ENCODE peak calls at places on chromosome 19, in five cellular contexts. P is HepG2, W is K562, V is H1, O is A549. F is an unnamed sample.

GRCh38 chr19:8242212-8242821 is 33.1 kb downstream of the CERS4 start:
- DNase-seq in P (no peak), W (no peak), V (no peak), O (no peak), F (no peak)

GRCh38 chr19:17475541-17476115 is 5.3 kb downstream of the SLC27A1 start:
- DNase-seq in P (peak), W (no peak), V (no peak), O (no peak), F (no peak)

GRCh38 chr19:44684892-44685847 is 13.8 kb upstream of the CEACAM16 start:
- DNase-seq in P (peak), W (peak), V (no peak), O (peak), F (no peak)

GRCh38 chr19:29610213-29610573 is 4.1 kb downstream of the POP4 start:
- DNase-seq in P (no peak), W (no peak), V (no peak), O (no peak), F (no peak)

GRCh38 chr19:35513975-35514809 is 743 bp upstream of the DMKN start:
- DNase-seq in P (peak), W (no peak), V (peak), O (no peak), F (no peak)

GRCh38 chr19:57558525-57558924 is 1.1 kb downstream of the ZNF550 start:
- DNase-seq in P (peak), W (peak), V (no peak), O (no peak), F (no peak)

GRCh38 chr19:17496337-17496997 is 15.0 kb upstream of the PGLS start:
- DNase-seq in P (peak), W (peak), V (peak), O (peak), F (peak)

GRCh38 chr19:13011653-13012389 is 16.5 kb downstream of the NFIX start:
- DNase-seq in P (no peak), W (no peak), V (peak), O (no peak), F (no peak)

DNA sequence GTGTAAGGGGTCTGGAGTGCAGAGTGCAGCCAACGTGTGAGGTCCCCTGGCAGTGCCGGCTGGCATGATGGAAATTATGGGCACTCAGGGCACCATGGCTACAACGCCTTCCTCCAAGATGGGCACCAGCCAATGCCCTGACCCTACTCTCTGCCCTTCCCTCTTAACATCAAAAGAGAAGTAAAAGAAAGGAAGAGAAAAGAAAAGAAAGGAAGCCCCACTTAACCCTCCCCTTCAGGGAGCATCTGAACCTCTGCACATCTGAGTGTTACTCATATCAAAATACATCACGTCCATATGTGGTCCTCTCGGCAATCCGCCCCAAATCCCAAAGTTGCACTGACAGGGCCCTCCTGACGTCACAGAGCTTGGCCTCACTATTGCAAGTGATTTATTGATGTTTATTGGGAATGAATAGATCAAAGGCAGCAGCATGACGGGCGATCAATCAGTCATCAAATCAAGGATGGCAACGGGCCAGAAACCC is 1.4 kb downstream of the TSHZ3 start:
- DNase-seq in P (no peak), W (no peak), V (no peak), O (no peak), F (no peak)
- TF ChIP-seq CEBPB in P (no peak), W (no peak), V (no peak), O (no peak), F (no peak)

GRCh38 chr19:19120308-19121156 is 17.7 kb downstream of the TMEM161A start:
- DNase-seq in P (peak), W (peak), V (peak), O (no peak), F (no peak)
- TF ChIP-seq HDAC2 in P (no peak), W (no peak), V (no peak), O (no peak), F (no peak)

DNA sequence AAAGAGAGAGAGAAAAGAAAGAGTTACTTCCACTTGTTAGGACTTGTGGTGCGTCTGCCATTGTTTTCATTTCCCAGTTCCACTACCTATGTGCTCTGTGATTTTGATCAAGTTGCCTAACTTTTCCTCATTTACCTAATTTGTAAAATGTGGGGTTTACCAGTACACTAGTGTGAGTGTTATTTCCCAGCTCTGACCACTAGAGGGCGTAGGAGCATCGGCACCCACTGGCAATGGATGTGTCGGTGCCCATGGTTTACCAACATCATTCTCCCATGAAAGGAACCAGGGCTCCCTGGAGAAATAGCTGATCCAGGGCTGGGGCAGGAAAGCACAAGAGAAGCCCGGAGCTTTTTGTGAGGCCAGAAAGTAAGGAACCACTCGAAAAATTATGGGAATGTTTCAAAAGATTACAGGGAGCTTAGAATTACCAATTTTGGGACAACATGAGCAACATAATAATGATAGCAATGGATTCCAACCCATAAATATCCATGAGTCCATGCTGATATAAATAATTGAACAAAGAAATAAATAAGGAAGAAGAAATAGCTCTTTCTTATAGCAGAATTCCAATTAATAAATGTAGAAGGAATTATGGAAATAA is 15.1 kb upstream of the CEACAM4 start:
- DNase-seq in P (peak), W (peak), V (peak), O (peak), F (peak)
- TF ChIP-seq CEBPB in P (no peak), W (no peak), V (no peak), O (no peak), F (no peak)

GRCh38 chr19:54096642-54097106 is 3.9 kb downstream of the OSCAR start:
- DNase-seq in P (no peak), W (peak), V (peak), O (peak), F (no peak)
- TF ChIP-seq HDAC2 in P (no peak), W (peak), V (no peak), O (no peak), F (no peak)

GRCh38 chr19:10112037-10112751 is 701 bp downstream of the P2RY11 start:
- DNase-seq in P (no peak), W (no peak), V (no peak), O (no peak), F (no peak)
- TF ChIP-seq CEBPB in P (no peak), W (peak), V (no peak), O (no peak), F (no peak)

GRCh38 chr19:39154626-39155100 is 29.1 kb downstream of the PAK4 start:
- DNase-seq in P (no peak), W (peak), V (no peak), O (peak), F (no peak)
- TF ChIP-seq HDAC2 in P (no peak), W (no peak), V (no peak), O (no peak), F (no peak)

F was measured in GM12878.